ENCODE peak calls at places on chromosome 12, in six cellular contexts. L is Panc1, F is brain microvascular endothelial cell, B is neural progenitor cell, M is tibial nerve, E is PC-3. H is an unnamed sample.
A peak's percentile ranks its signal among the peaks of the same experiment; 100 is the strongest.

GRCh38 chr12:116598341-116599284 is 39.4 kb downstream of the MAP1LC3B2 start:
- DNase-seq in L (no peak), F (no peak), M (no peak), B (no peak), E (peak; percentile 16), H (peak; percentile 43)

GRCh38 chr12:89051065-89051677 is 301.1 kb downstream of the DUSP6 start:
- DNase-seq in L (peak; percentile 51), M (no peak), E (peak; percentile 86), B (peak; percentile 72), F (peak; percentile 70), H (peak; percentile 34)

GRCh38 chr12:54053625-54054441 is at the start of gene HOXC4:
- DNase-seq in M (no peak), F (no peak), B (no peak), E (no peak), L (no peak), H (peak; percentile 57)

GRCh38 chr12:55842681-55843429 is at the start of gene MMP19:
- DNase-seq in B (no peak), M (no peak), E (peak; percentile 55), L (no peak), F (peak; percentile 68), H (no peak)

GRCh38 chr12:113347-113746 is 46.8 kb downstream of the IQSEC3 start:
- DNase-seq in E (peak; percentile 63), M (no peak), B (no peak), L (no peak), F (no peak), H (no peak)

GRCh38 chr12:115774148-115774905 is 503.2 kb downstream of the MED13L start:
- DNase-seq in L (no peak), F (no peak), E (peak; percentile 45), M (no peak), B (no peak), H (no peak)

GRCh38 chr12:116520801-116521471 is 38.2 kb upstream of the MAP1LC3B2 start:
- DNase-seq in M (no peak), E (no peak), B (no peak), F (peak; percentile 68), L (no peak), H (no peak)

GRCh38 chr12:81872400-81872799 is 113.2 kb upstream of the PPFIA2 start:
- DNase-seq in B (no peak), F (no peak), M (no peak), L (no peak), E (no peak), H (no peak)

GRCh38 chr12:32983968-32984367 is 87.4 kb upstream of the PKP2 start:
- DNase-seq in E (no peak), B (peak; percentile 21), M (no peak), L (no peak), F (no peak), H (no peak)

GRCh38 chr12:124568431-124569374 is 1.3 kb upstream of the NCOR2 start:
- DNase-seq in M (peak; percentile 67), B (peak; percentile 64), L (no peak), F (peak; percentile 84), E (peak; percentile 61), H (peak; percentile 67)

GRCh38 chr12:123134265-123134664 is 16.6 kb downstream of the PITPNM2 start:
- DNase-seq in L (no peak), E (peak; percentile 46), M (no peak), F (no peak), B (no peak), H (no peak)

GRCh38 chr12:118884226-118884625 is 97.1 kb upstream of the SRRM4 start:
- DNase-seq in F (no peak), L (no peak), B (no peak), E (no peak), M (no peak), H (no peak)

GRCh38 chr12:111607239-111607638 is 8.1 kb upstream of the ATXN2 start:
- DNase-seq in B (no peak), M (no peak), F (no peak), L (no peak), E (peak; percentile 21), H (no peak)

GRCh38 chr12:91361864-91362263 is 179.2 kb upstream of the DCN start:
- DNase-seq in B (peak; percentile 59), E (peak; percentile 73), L (no peak), M (no peak), F (no peak), H (no peak)

GRCh38 chr12:69045430-69045829 is 112.5 kb upstream of the CPM start:
- DNase-seq in E (no peak), L (no peak), B (no peak), F (no peak), M (no peak), H (no peak)

GRCh38 chr12:14920475-14921126 is 17.7 kb downstream of the ERP27 start:
- DNase-seq in F (no peak), M (no peak), E (no peak), B (no peak), L (no peak), H (no peak)

GRCh38 chr12:65195387-65196055 is 26.1 kb downstream of the LEMD3 start:
- DNase-seq in L (no peak), E (no peak), B (no peak), M (no peak), F (no peak), H (no peak)

GRCh38 chr12:106239951-106240335 is 7.9 kb downstream of the CKAP4 start:
- DNase-seq in E (no peak), B (no peak), L (no peak), M (no peak), F (no peak), H (no peak)

GRCh38 chr12:45415393-45415817 is 199.5 kb downstream of the ANO6 start:
- DNase-seq in E (peak; percentile 99), B (no peak), L (peak; percentile 98), M (no peak), F (peak; percentile 99), H (peak; percentile 70)

GRCh38 chr12:45421736-45422135 is 205.8 kb downstream of the ANO6 start:
- DNase-seq in M (no peak), E (no peak), L (no peak), B (no peak), F (no peak), H (no peak)

GRCh38 chr12:45419317-45419716 is 203.4 kb downstream of the ANO6 start:
- DNase-seq in E (no peak), F (no peak), B (no peak), L (no peak), M (no peak), H (no peak)

DNA sequence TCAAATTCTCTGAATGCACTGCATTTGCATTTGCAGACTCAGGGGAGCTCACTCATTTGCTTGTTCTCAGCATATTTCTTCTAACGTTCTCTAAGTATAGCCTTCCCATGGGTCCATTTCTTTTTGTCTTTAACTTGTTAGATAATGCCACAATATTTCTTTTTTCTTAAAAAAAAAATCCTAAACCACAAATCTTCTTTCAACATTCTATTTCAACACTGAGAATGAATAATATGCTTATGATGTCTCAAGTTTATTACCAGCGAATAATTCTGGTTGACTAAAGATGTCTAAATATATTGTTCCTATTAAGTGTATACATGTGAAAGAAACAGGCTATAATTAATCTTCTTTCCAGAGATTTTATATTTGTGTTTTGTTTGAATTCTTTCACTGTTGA is 200.3 kb downstream of the ANO6 start:
- DNase-seq in L (no peak), F (no peak), B (no peak), M (no peak), E (no peak), H (no peak)
- H3K27ac ChIP-seq in L (no peak overlapping the region), F (peak overlapping the region; percentile 85), B (no peak overlapping the region), M (no peak overlapping the region), E (peak overlapping the region; percentile 78), H (no peak overlapping the region)

GRCh38 chr12:114740448-114740847 is 56.5 kb upstream of the TBX3 start:
- DNase-seq in B (no peak), F (no peak), M (no peak), E (no peak), L (no peak), H (no peak)
- TF ChIP-seq CTCF in B (no peak), F (no peak), M (no peak), E (no peak), L (no peak), H (no peak)

GRCh38 chr12:9064815-9065606 is 50.7 kb downstream of the A2M start:
- DNase-seq in M (peak; percentile 52), B (peak; percentile 77), F (peak; percentile 9), E (peak; percentile 67), L (no peak), H (peak; percentile 89)
- H3K27ac ChIP-seq in M (peak overlapping the region; percentile 99), B (peak overlapping the region; percentile 65), F (no peak overlapping the region), E (peak overlapping the region; percentile 58), L (no peak overlapping the region), H (peak overlapping the region; percentile 98)

GRCh38 chr12:2092890-2093289 is 40.1 kb downstream of the CACNA1C start:
- DNase-seq in F (no peak), E (no peak), B (no peak), M (no peak), L (no peak), H (no peak)
- TF ChIP-seq CTCF in F (no peak), E (no peak), B (no peak), M (no peak), L (no peak), H (no peak)

H was measured in adrenal gland.